ENCODE peak calls at places on chromosomes 5 and 9, in ten cellular contexts. C is ovary; B is transverse colon; F is psoas muscle; U is tibial artery; Y is thoracic aorta; M is SJSA1; Z is heart right ventricle; K is CD8-positive, alpha-beta T cell; I is right atrium auricular region. A is an unnamed sample. For H3K36me3, the result is how much of the 10 kb centered on the place peaks cover.

GRCh38 chr5:111511174-111512025 is 935 bp downstream of the STARD4 start:
- DNase-seq in C (no peak), Z (no peak), Y (no peak), K (no peak), M (no peak), U (no peak), B (no peak), F (no peak), I (no peak), A (no peak)

GRCh38 chr9:77829440-77829839 is 181.3 kb upstream of the GNA14 start:
- DNase-seq in I (no peak), F (no peak), K (no peak), C (no peak), U (no peak), Z (no peak), Y (no peak), B (no peak), M (no peak), A (no peak)

GRCh38 chr9:135888766-135889394 is 18.5 kb downstream of the CAMSAP1 start:
- DNase-seq in K (no peak), C (no peak), Y (no peak), B (no peak), I (no peak), F (no peak), Z (no peak), M (no peak), U (no peak), A (no peak)

GRCh38 chr5:40999966-41000365 is 71.2 kb downstream of the MROH2B start:
- DNase-seq in B (no peak), I (no peak), U (no peak), K (no peak), C (no peak), F (no peak), Z (no peak), Y (no peak), M (no peak), A (no peak)

GRCh38 chr9:86713456-86713855 is 233.8 kb downstream of the GAS1 start:
- DNase-seq in C (no peak), Y (no peak), M (no peak), Z (no peak), U (no peak), K (no peak), B (no peak), I (no peak), F (no peak), A (no peak)

GRCh38 chr5:41115281-41115680 is 44.1 kb upstream of the MROH2B start:
- DNase-seq in F (no peak), U (no peak), B (no peak), I (no peak), K (no peak), M (no peak), C (no peak), Z (no peak), Y (no peak), A (no peak)

GRCh38 chr5:176737746-176738699 is 72.3 kb upstream of the UNC5A start:
- DNase-seq in M (peak), Z (no peak), C (no peak), B (no peak), U (peak), F (no peak), K (no peak), I (no peak), Y (no peak), A (no peak)

GRCh38 chr5:96871022-96871388 is 5.3 kb upstream of the ERAP2 start:
- DNase-seq in Y (no peak), U (no peak), I (no peak), K (no peak), Z (no peak), C (no peak), B (no peak), F (no peak), M (no peak), A (no peak)

GRCh38 chr5:122775713-122776084 is 819 bp downstream of the SNX2 start:
- DNase-seq in C (no peak), M (no peak), Y (no peak), I (no peak), U (no peak), B (no peak), Z (no peak), F (no peak), K (no peak), A (no peak)

GRCh38 chr5:104297076-104297475 is 734.5 kb upstream of the NUDT12 start:
- DNase-seq in U (no peak), Y (no peak), I (no peak), K (no peak), M (no peak), C (no peak), Z (no peak), F (no peak), B (no peak), A (no peak)

GRCh38 chr5:153883829-153884228 is 154.9 kb downstream of the FAM114A2 start:
- DNase-seq in Y (no peak), B (no peak), F (no peak), U (no peak), K (no peak), Z (no peak), I (no peak), C (no peak), M (no peak), A (no peak)

GRCh38 chr5:145324101-145324500 is 511.0 kb downstream of the PRELID2 start:
- DNase-seq in U (no peak), K (no peak), I (no peak), Y (no peak), Z (no peak), M (no peak), F (no peak), B (no peak), C (no peak), A (no peak)

GRCh38 chr5:58451732-58452565 is 7.9 kb downstream of the PLK2 start:
- DNase-seq in Y (no peak), U (no peak), M (no peak), I (no peak), Z (no peak), C (no peak), K (no peak), F (no peak), B (no peak), A (no peak)

DNA sequence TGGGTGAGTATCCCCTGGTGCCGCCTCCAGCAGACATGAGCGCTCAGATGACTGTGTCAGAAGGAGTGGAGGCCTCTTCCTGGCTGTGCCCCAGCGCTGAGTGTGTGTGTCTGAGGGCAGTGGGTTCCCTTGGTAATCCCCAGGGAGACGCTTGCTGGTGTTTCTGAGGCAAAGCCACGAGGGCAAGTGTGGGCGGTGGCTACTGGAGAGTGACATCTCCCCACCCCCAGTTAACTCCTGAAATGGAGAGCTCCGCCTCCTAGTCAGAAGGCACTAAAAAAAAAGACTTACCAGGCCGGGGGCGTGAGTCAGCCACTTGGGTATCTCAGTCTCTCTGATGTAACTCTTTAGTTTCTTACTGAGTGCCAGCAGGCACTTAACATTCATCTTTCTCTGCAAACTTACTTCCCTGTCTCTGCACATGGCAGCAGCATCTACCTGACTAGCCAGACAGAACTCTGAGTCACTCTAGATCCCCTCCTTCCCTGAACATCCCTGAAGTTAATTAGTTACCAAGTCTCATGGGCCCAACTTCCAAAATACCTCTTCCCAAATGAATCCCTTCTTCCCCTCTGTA is 19.3 kb downstream of the ORM2 start:
- DNase-seq in U (peak), M (peak), B (peak), C (peak), F (peak), Z (peak), I (peak), Y (peak), K (peak), A (peak)
- H3K4me3 ChIP-seq in U (no peak), M (no peak), B (no peak), C (no peak), F (no peak), Z (no peak), I (no peak), Y (no peak), K (no peak), A (no peak)

GRCh38 chr5:136892026-136892425 is 526.7 kb upstream of the TRPC7 start:
- DNase-seq in Z (no peak), F (no peak), M (no peak), I (no peak), K (no peak), U (no peak), C (no peak), B (no peak), Y (no peak), A (no peak)
- H3K36me3 ChIP-seq in Z (under half), F (under half), M (under half), I (under half), K (under half), U (under half), C (under half), B (under half), Y (under half), A (under half)

DNA sequence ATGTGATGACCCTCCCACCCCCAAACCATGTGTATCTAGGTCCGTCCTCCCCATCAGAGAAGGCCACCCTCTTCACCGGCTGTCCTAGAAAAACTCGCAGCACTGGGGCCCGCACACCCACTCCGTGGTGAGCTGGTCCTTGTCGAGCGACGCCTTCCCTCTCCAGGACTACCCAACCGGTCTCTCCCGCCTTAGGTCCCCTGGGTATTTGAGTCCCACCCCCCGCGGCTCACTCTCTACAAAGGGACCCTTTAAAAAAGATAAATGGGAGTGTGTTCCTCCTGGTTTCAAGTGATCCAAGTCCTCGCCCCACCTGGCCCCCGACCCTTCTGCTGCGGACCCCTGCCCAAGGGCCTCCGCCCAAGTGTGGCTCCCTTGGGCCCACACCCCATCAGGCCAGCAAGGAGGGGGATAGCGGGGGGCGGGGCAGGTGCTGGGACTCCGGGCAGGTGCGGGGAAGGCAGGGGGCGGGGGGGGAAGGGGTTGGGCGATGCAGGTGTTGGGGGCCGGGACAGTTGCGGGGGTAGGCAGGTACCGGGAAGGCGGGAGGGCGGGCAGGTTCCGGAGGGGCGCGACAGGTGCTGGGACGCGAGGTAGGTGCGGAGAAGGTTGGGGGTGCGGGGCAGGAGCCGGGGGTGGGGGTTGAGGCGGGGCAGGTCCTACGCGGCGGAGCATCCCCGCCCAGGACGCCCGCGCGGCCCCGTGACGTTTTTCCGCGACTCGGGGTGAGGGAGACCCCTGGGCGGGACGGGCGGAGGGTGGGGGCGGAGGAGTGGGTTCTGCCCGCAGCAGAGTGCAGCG is 941 bp upstream of the ARRDC1 start:
- DNase-seq in Z (no peak), Y (no peak), U (peak), F (no peak), M (no peak), B (no peak), K (no peak), I (no peak), C (no peak), A (no peak)
- H3K27ac ChIP-seq in Z (peak), Y (no peak), U (peak), F (peak), M (no peak), B (peak), K (no peak), I (peak), C (no peak), A (peak)

GRCh38 chr5:75509956-75510355 is 1.5 kb downstream of the CERT1 start:
- DNase-seq in Z (no peak), C (no peak), F (no peak), M (no peak), Y (no peak), K (no peak), B (no peak), I (no peak), U (peak), A (no peak)
- H3K4me3 ChIP-seq in Z (peak), C (peak), F (peak), M (peak), Y (peak), K (peak), B (peak), I (peak), U (peak), A (peak)

GRCh38 chr5:132639706-132640130 is 18.3 kb upstream of the IL13 start:
- DNase-seq in C (no peak), I (no peak), Y (no peak), Z (no peak), B (no peak), F (no peak), K (no peak), M (no peak), U (no peak), A (no peak)
- H3K36me3 ChIP-seq in C (under half), I (under half), Y (under half), Z (half or more), B (half or more), F (half or more), K (under half), M (half or more), U (half or more), A (under half)

DNA sequence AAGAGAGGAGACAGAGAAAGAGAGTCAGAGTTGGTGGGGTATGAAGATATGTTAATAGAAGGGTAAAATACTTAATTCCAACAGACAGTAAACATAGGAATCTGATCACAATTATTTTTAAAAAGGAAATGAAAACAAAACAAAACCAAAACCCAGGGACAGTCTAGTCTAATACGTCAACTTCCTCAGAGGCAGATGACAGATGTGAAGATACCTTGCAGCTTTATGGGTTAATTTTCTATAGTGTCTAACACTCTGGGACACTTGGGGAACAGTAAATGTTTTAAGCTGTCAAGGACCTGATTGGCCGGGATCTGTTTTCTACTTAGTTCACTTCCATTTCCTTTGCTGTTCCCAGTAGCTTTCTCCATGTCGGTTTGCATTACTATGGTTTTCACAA is 216.6 kb downstream of the MCTP1 start:
- DNase-seq in C (no peak), U (no peak), I (no peak), B (no peak), K (no peak), Y (no peak), Z (no peak), M (no peak), F (no peak), A (no peak)
- H3K27ac ChIP-seq in C (no peak), U (no peak), I (peak), B (no peak), K (no peak), Y (no peak), Z (peak), M (no peak), F (peak), A (no peak)

DNA sequence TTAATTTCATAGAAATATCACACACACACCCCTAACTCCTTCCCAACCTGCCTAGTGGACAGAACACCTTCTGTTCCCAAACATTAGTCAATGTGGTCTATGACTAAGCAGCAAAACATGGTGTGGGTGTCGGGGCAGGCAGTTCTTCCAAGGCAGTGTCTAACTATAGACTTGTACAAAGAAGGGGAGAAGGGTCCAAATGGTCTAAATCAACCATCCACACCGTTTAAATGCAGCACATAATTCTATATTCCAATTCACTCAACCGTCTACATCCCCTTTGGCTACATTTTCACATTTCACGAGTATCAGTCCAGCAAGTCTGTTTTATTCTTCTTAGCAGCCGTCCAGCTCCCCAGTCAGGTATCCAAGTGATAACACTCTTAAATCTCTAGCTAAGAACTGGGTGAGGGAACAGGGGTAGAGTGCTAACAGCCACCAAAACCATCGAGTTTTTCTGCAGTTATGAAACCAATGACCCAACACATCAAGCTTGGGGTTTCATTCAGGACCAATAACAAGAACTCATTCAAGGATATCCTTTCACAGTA is 3.4 kb downstream of the ZNF608 start:
- DNase-seq in K (no peak), F (peak), M (peak), U (no peak), Z (no peak), Y (no peak), I (peak), B (peak), C (peak), A (no peak)
- H3K4me3 ChIP-seq in K (no peak), F (peak), M (peak), U (peak), Z (peak), Y (peak), I (peak), B (peak), C (peak), A (peak)

DNA sequence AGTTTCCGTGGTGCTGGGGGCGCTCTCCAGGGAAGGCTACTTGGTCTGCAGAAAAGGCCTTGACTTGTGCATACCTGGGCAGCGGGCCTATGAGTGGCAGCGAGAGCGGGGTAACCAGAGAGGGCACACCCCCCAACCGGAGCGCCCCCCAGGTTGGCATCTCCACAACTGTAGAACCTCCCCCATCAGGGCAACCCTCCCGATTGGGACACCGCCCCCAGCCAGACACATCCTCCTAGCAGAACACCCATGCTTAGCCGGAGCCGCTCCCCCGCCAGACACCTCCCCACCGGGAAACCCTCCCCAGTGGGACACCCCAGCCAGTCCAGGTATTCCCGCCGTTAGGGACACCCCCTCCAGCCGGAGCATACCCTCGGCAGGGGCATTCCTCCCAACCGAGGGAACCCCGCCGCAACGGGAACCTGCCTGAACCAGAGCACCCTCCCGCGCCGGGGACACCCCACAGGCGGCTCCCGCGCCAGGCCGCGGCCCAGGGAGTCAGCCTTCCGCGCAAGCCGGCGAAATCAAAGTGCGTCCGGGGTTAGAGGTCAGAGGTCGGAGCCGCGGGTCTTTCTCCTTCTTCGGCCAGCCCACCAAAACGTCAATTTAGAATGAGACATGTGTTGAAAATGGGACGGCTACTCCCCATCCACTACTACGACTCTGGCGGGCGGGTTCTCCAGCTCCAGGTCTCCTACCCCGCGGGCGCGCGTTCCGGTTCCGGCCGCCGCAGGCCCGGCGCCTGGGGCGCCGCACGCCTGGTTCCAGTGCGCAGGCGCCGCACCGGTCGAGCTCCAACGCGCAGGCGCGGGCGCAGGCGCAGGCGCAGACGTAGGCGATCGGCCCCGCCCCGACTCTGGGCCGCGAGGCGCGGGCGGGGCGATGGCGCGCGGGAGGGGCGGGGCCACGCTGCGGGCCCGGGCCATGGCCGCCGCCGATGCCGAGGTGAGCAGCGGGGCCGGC is at the start of gene EHMT1:
- DNase-seq in C (peak), B (peak), I (peak), M (peak), Z (peak), Y (peak), U (peak), F (peak), K (peak), A (peak)
- H3K36me3 ChIP-seq in C (under half), B (under half), I (under half), M (under half), Z (under half), Y (under half), U (under half), F (under half), K (under half), A (under half)

GRCh38 chr5:78974011-78974410 is 11.1 kb downstream of the ARSB start:
- DNase-seq in M (no peak), K (no peak), F (no peak), U (no peak), Z (no peak), B (no peak), C (no peak), Y (no peak), I (no peak), A (no peak)
- H3K27ac ChIP-seq in M (no peak), K (no peak), F (peak), U (no peak), Z (peak), B (peak), C (no peak), Y (no peak), I (no peak), A (no peak)

GRCh38 chr5:160397492-160397891 is 2.4 kb downstream of the FAM200C start:
- DNase-seq in F (no peak), K (no peak), B (no peak), I (no peak), M (no peak), C (no peak), U (no peak), Y (no peak), Z (no peak), A (no peak)
- H3K4me3 ChIP-seq in F (no peak), K (no peak), B (no peak), I (no peak), M (no peak), C (no peak), U (no peak), Y (no peak), Z (no peak), A (no peak)